ENCODE peak calls at places on chromosomes 16 and 17, in four cellular contexts. B is heart left ventricle, S is IMR-90, M is stomach. I is an unnamed sample. For H3K4me1, the result is how much of the 10 kb centered on the place peaks cover.

GRCh38 chr17:11996722-11997146 is 541 bp downstream of the ZNF18 start:
- DNase-seq in B (no peak), S (peak), M (peak), I (peak)

GRCh38 chr16:66006485-66006884 is 360.0 kb upstream of the CDH5 start:
- DNase-seq in B (no peak), S (no peak), M (no peak), I (no peak)

GRCh38 chr16:77223184-77223583 is 24.0 kb downstream of the SYCE1L start:
- DNase-seq in B (no peak), S (no peak), M (no peak), I (no peak)

GRCh38 chr17:48181653-48182052 is 74.1 kb downstream of the SNX11 start:
- DNase-seq in B (no peak), S (peak), M (no peak), I (no peak)

GRCh38 chr17:39808409-39808997 is 55.6 kb downstream of the IKZF3 start:
- DNase-seq in B (no peak), S (no peak), M (no peak), I (no peak)

GRCh38 chr16:83356266-83356665 is 451.5 kb upstream of the HSBP1 start:
- DNase-seq in B (no peak), S (peak), M (no peak), I (no peak)

GRCh38 chr17:56752263-56752662 is 81.5 kb downstream of the C17orf67 start:
- DNase-seq in B (no peak), S (peak), M (no peak), I (no peak)

GRCh38 chr16:57083469-57083868 is 8.9 kb upstream of the CPNE2 start:
- DNase-seq in B (no peak), S (no peak), M (no peak), I (no peak)

GRCh38 chr16:69838417-69838990 is 76.4 kb downstream of the WWP2 start:
- DNase-seq in B (peak), S (no peak), M (no peak), I (no peak)

GRCh38 chr17:7329360-7330098 is 394 bp upstream of the NEURL4 start:
- DNase-seq in B (peak), S (peak), M (peak), I (peak)

GRCh38 chr17:72334205-72334604 is 213.4 kb downstream of the SOX9 start:
- DNase-seq in B (no peak), S (peak), M (no peak), I (no peak)

GRCh38 chr16:60013076-60013475 is 1279.0 kb upstream of the GOT2 start:
- DNase-seq in B (no peak), S (no peak), M (no peak), I (no peak)

GRCh38 chr16:57592591-57593003 is 35.8 kb upstream of the ADGRG1 start:
- DNase-seq in B (peak), S (no peak), M (peak), I (no peak)

GRCh38 chr16:25988089-25988488 is 296.3 kb downstream of the HS3ST4 start:
- DNase-seq in B (no peak), S (no peak), M (no peak), I (no peak)

GRCh38 chr17:82285141-82285540 is 11.6 kb upstream of the CSNK1D start:
- DNase-seq in B (no peak), S (no peak), M (no peak), I (no peak)

GRCh38 chr16:77896357-77896972 is 108.1 kb downstream of the VAT1L start:
- DNase-seq in B (no peak), S (no peak), M (no peak), I (no peak)

GRCh38 chr17:32104158-32104557 is 38.1 kb upstream of the RHOT1 start:
- DNase-seq in B (no peak), S (no peak), M (no peak), I (no peak)

GRCh38 chr16:86061318-86061695 is 162.3 kb downstream of the IRF8 start:
- DNase-seq in B (no peak), S (no peak), M (no peak), I (peak)

GRCh38 chr16:20084624-20085226 is 11.0 kb upstream of the GPR139 start:
- DNase-seq in B (no peak), S (no peak), M (no peak), I (no peak)

GRCh38 chr16:66254106-66254505 is 112.4 kb upstream of the CDH5 start:
- DNase-seq in B (no peak), S (no peak), M (no peak), I (no peak)

GRCh38 chr17:76710863-76711611 is at the start of gene MXRA7:
- DNase-seq in B (peak), S (peak), M (peak), I (peak)

GRCh38 chr16:7313170-7313569 is 19.5 kb upstream of the RBFOX1 start:
- DNase-seq in B (no peak), S (no peak), M (no peak), I (no peak)

GRCh38 chr17:76511562-76512365 is 10.5 kb upstream of the RHBDF2 start:
- DNase-seq in B (no peak), S (no peak), M (no peak), I (no peak)

GRCh38 chr17:29004081-29004692 is 1.6 kb downstream of the SEZ6 start:
- DNase-seq in B (peak), S (peak), M (no peak), I (no peak)

GRCh38 chr17:33459078-33459940 is 166.2 kb upstream of the ASIC2 start:
- DNase-seq in B (no peak), S (no peak), M (no peak), I (no peak)

GRCh38 chr16:87207509-87207908 is 109.7 kb downstream of the C16orf95 start:
- DNase-seq in B (no peak), S (peak), M (no peak), I (no peak)

GRCh38 chr16:87209808-87210512 is 107.2 kb downstream of the C16orf95 start:
- DNase-seq in B (no peak), S (no peak), M (no peak), I (no peak)

GRCh38 chr16:87210949-87211348 is 106.2 kb downstream of the C16orf95 start:
- DNase-seq in B (no peak), S (peak), M (no peak), I (no peak)

GRCh38 chr16:87206646-87207451 is 110.3 kb downstream of the C16orf95 start:
- DNase-seq in B (no peak), S (peak), M (no peak), I (no peak)

DNA sequence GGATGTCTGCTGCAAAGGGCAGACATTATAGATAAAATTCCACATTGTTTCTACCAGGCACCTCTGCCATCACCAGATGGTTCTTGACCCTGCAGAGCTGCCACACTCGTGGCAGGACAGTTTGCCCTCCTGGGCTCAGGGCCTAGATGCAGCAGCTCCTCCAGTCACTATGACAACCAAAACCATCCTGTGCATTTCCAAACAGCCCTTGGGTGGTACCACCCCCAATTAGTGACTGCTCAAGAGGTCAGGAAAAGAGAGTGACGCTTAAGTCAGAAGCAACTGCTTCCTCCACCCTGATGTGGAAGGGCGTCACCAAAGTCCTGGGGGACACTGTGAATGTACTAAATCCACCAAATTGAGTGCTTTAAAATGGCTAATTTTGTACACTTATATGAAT is 109.2 kb downstream of the C16orf95 start:
- DNase-seq in B (no peak), S (no peak), M (no peak), I (no peak)
- H3K4me1 ChIP-seq in B (under half), S (under half), M (under half), I (under half)

GRCh38 chr16:595094-595528 is 5.2 kb downstream of the RAB40C start:
- DNase-seq in B (no peak), S (no peak), M (no peak), I (no peak)

GRCh38 chr16:592518-593306 is 2.8 kb downstream of the RAB40C start:
- DNase-seq in B (peak), S (no peak), M (peak), I (peak)

GRCh38 chr16:591892-592517 is 2.1 kb downstream of the RAB40C start:
- DNase-seq in B (no peak), S (no peak), M (no peak), I (no peak)

GRCh38 chr16:593807-594206 is 3.9 kb downstream of the RAB40C start:
- DNase-seq in B (no peak), S (no peak), M (no peak), I (no peak)

GRCh38 chr16:593406-593805 is 3.5 kb downstream of the RAB40C start:
- DNase-seq in B (no peak), S (no peak), M (peak), I (peak)
- TF ChIP-seq POLR2A in B (no peak), S (no peak), M (no peak), I (no peak)

GRCh38 chr17:80846932-80847331 is 144.7 kb upstream of the CHMP6 start:
- DNase-seq in B (no peak), S (no peak), M (no peak), I (no peak)

GRCh38 chr17:80847506-80848230 is 144.0 kb upstream of the CHMP6 start:
- DNase-seq in B (no peak), S (no peak), M (no peak), I (no peak)

GRCh38 chr17:80844418-80844990 is 147.1 kb upstream of the CHMP6 start:
- DNase-seq in B (no peak), S (no peak), M (no peak), I (no peak)

GRCh38 chr17:80845121-80845862 is 146.3 kb upstream of the CHMP6 start:
- DNase-seq in B (no peak), S (no peak), M (no peak), I (no peak)

GRCh38 chr17:80845863-80846671 is 145.6 kb upstream of the CHMP6 start:
- DNase-seq in B (no peak), S (no peak), M (no peak), I (no peak)
- H3K4me1 ChIP-seq in B (under half), S (under half), M (under half), I (under half)

GRCh38 chr16:72848045-72848410 is 199.9 kb downstream of the ZFHX3 start:
- DNase-seq in B (no peak), S (no peak), M (no peak), I (no peak)

GRCh38 chr16:72850021-72850420 is 197.9 kb downstream of the ZFHX3 start:
- DNase-seq in B (no peak), S (no peak), M (no peak), I (no peak)

GRCh38 chr16:72847187-72848044 is 200.5 kb downstream of the ZFHX3 start:
- DNase-seq in B (no peak), S (peak), M (no peak), I (no peak)

GRCh38 chr16:72850863-72851262 is 197.1 kb downstream of the ZFHX3 start:
- DNase-seq in B (peak), S (peak), M (no peak), I (no peak)

DNA sequence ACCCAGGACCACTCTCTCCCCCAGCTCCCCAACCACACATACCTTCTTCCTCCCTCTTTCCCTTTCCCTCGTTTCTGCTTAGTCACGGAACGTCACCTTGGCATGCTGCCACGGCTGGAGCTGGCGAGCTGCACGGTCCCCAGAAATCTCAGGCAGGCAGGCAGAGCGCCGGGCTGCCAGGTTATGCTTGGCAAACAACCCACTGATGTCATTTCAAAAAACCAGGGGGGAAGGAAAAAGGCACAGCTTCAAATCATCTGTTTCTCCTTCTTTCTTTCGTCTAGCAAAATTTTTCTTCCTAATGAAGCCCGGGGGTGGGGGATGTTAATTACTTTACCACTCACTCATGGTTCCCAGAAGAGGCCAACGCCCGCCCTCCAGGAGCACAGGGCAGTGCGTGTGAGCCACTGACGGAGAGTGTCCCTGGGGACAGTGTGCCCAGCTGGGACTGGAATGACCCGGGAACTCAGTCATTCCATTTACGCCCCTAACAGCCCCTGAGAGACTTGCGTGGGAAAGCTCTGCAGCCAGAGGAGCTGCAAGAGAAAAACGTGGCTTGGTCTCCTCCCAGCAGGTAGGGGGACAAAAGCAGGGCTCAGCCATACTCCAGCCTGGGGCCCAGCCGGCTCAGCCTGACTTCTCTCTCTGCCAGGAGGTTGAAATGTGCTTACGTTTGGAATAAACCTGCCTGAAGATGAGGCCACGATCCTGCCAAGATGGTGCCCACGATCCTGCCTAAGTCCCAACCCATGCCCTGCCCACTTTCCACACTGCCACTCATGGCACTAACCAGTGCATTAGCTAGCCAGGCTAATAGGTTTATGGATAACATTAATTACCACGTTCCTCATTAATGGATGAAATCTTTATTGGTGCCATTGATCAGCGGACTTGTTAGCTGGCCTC is 198.9 kb downstream of the ZFHX3 start:
- DNase-seq in B (peak), S (peak), M (peak), I (peak)
- TF ChIP-seq POLR2A in B (no peak), S (no peak), M (no peak), I (no peak)

GRCh38 chr17:73534575-73534940 is 109.7 kb downstream of the SDK2 start:
- DNase-seq in B (no peak), S (no peak), M (no peak), I (no peak)
- H3K4me1 ChIP-seq in B (under half), S (under half), M (under half), I (under half)

GRCh38 chr16:714558-715447 is at the start of gene METRN:
- DNase-seq in B (peak), S (peak), M (peak), I (peak)
- TF ChIP-seq POLR2A in B (no peak), S (no peak), M (no peak), I (no peak)

GRCh38 chr17:30954046-30954805 is 16.6 kb upstream of the RNF135 start:
- DNase-seq in B (no peak), S (peak), M (no peak), I (no peak)
- H3K4me1 ChIP-seq in B (under half), S (under half), M (under half), I (under half)

DNA sequence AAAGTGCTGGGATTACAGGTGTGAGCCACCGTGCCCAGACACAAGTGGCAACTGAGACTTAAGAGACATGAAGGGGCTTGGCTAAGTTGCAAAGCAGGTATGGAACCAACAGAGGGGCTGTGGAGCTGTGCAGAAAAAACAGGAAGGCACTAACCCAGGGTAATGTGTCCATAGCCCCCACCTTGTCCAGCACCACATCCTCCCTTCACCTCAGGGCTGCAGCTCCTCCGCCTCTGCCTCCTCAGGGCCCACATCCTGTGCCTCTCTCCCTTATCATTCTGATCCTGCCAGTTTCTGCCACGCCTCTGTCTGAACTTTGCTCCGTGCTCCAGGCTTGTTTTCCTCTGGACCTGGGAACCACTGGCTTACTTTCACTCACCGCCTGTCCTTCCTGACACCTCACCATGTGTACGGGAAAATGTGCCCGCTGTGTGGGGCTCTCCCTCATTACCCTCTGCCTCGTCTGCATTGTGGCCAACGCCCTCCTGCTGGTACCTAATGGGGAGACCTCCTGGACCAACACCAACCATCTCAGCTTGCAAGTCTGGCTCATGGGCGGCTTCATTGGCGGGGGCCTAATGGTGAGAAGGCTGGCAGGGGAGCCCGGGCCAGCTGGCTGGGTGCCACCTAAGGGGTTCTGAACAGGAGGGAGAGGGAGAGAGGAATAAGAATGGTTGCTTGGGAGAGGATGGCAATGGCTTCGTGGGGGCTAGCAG is at the start of gene TM4SF5:
- DNase-seq in B (no peak), S (no peak), M (peak), I (peak)
- TF ChIP-seq POLR2A in B (no peak), S (no peak), M (no peak), I (peak)

GRCh38 chr17:59373879-59374495 is 42.5 kb downstream of the YPEL2 start:
- DNase-seq in B (no peak), S (peak), M (no peak), I (no peak)

GRCh38 chr17:59370580-59371299 is 39.3 kb downstream of the YPEL2 start:
- DNase-seq in B (no peak), S (no peak), M (no peak), I (no peak)

GRCh38 chr17:59369026-59369724 is 37.7 kb downstream of the YPEL2 start:
- DNase-seq in B (no peak), S (no peak), M (no peak), I (no peak)

GRCh38 chr17:59372138-59372751 is 40.8 kb downstream of the YPEL2 start:
- DNase-seq in B (peak), S (peak), M (peak), I (no peak)

GRCh38 chr17:59371426-59372099 is 40.1 kb downstream of the YPEL2 start:
- DNase-seq in B (no peak), S (no peak), M (no peak), I (no peak)
- H3K4me1 ChIP-seq in B (half or more), S (under half), M (half or more), I (half or more)

GRCh38 chr16:31128711-31129567 is 6.6 kb downstream of the PRSS8 start:
- DNase-seq in B (peak), S (no peak), M (peak), I (no peak)
- TF ChIP-seq POLR2A in B (no peak), S (no peak), M (no peak), I (peak)

I was measured in right lobe of liver.